ENCODE peak calls at places on chromosomes 1 and 21, in five cellular contexts. One of them, this sample, is unnamed. For H3K4me1, the result is how much of the 10 kb centered on the place peaks cover.

GRCh38 chr1:21914880-21915640 is 22.1 kb downstream of the HSPG2 start:
- DNase-seq in endothelial cell of umbilical vein: peak
- DNase-seq in fibroblast of lung: peak
- DNase-seq in mesenchymal stem cell: peak
- DNase-seq in H1: no peak
- DNase-seq in this sample: no peak

GRCh38 chr21:42652527-42653491 is 612 bp upstream of the PDE9A start:
- DNase-seq in fibroblast of lung: peak
- DNase-seq in mesenchymal stem cell: peak
- DNase-seq in endothelial cell of umbilical vein: peak
- DNase-seq in H1: no peak
- DNase-seq in this sample: no peak

GRCh38 chr1:224763126-224763764 is 147.1 kb downstream of the CNIH3 start:
- DNase-seq in mesenchymal stem cell: no peak
- DNase-seq in fibroblast of lung: no peak
- DNase-seq in H1: no peak
- DNase-seq in endothelial cell of umbilical vein: no peak
- DNase-seq in this sample: no peak

GRCh38 chr1:156104861-156105546 is 9.5 kb upstream of the LMNA start:
- DNase-seq in endothelial cell of umbilical vein: peak
- DNase-seq in H1: no peak
- DNase-seq in mesenchymal stem cell: peak
- DNase-seq in fibroblast of lung: peak
- DNase-seq in this sample: peak

GRCh38 chr1:156652131-156652991 is 10.4 kb downstream of the BCAN start:
- DNase-seq in fibroblast of lung: peak
- DNase-seq in mesenchymal stem cell: peak
- DNase-seq in H1: no peak
- DNase-seq in endothelial cell of umbilical vein: peak
- DNase-seq in this sample: peak

GRCh38 chr21:34219334-34220020 is 144.3 kb upstream of the KCNE2 start:
- DNase-seq in H1: no peak
- DNase-seq in endothelial cell of umbilical vein: no peak
- DNase-seq in fibroblast of lung: no peak
- DNase-seq in mesenchymal stem cell: no peak
- DNase-seq in this sample: no peak

GRCh38 chr1:117556976-117557375 is 48.9 kb upstream of the TENT5C start:
- DNase-seq in mesenchymal stem cell: no peak
- DNase-seq in endothelial cell of umbilical vein: no peak
- DNase-seq in H1: no peak
- DNase-seq in fibroblast of lung: no peak
- DNase-seq in this sample: no peak

GRCh38 chr1:47436979-47437517 is 796 bp upstream of the FOXD2 start:
- DNase-seq in mesenchymal stem cell: peak
- DNase-seq in fibroblast of lung: peak
- DNase-seq in endothelial cell of umbilical vein: peak
- DNase-seq in H1: no peak
- DNase-seq in this sample: peak

GRCh38 chr1:21020151-21020550 is 156.5 kb downstream of the EIF4G3 start:
- DNase-seq in H1: no peak
- DNase-seq in mesenchymal stem cell: peak
- DNase-seq in fibroblast of lung: no peak
- DNase-seq in endothelial cell of umbilical vein: no peak
- DNase-seq in this sample: no peak

GRCh38 chr1:44642255-44642654 is 32.0 kb downstream of the TMEM53 start:
- DNase-seq in fibroblast of lung: no peak
- DNase-seq in endothelial cell of umbilical vein: no peak
- DNase-seq in mesenchymal stem cell: no peak
- DNase-seq in H1: no peak
- DNase-seq in this sample: no peak

GRCh38 chr1:234613992-234614584 is 4.1 kb upstream of the IRF2BP2 start:
- DNase-seq in H1: no peak
- DNase-seq in endothelial cell of umbilical vein: peak
- DNase-seq in mesenchymal stem cell: no peak
- DNase-seq in fibroblast of lung: peak
- DNase-seq in this sample: peak

GRCh38 chr1:231810415-231810814 is 183.8 kb downstream of the DISC1 start:
- DNase-seq in endothelial cell of umbilical vein: no peak
- DNase-seq in fibroblast of lung: no peak
- DNase-seq in H1: no peak
- DNase-seq in mesenchymal stem cell: no peak
- DNase-seq in this sample: no peak

GRCh38 chr21:41931041-41931451 is 22.8 kb downstream of the C2CD2 start:
- DNase-seq in endothelial cell of umbilical vein: no peak
- DNase-seq in fibroblast of lung: no peak
- DNase-seq in H1: no peak
- DNase-seq in mesenchymal stem cell: peak
- DNase-seq in this sample: no peak

GRCh38 chr1:86754265-86754974 is 50.0 kb downstream of the SH3GLB1 start:
- DNase-seq in fibroblast of lung: no peak
- DNase-seq in H1: no peak
- DNase-seq in mesenchymal stem cell: no peak
- DNase-seq in endothelial cell of umbilical vein: no peak
- DNase-seq in this sample: no peak

GRCh38 chr1:77900687-77901293 is 12.4 kb downstream of the NEXN start:
- DNase-seq in endothelial cell of umbilical vein: peak
- DNase-seq in fibroblast of lung: peak
- DNase-seq in mesenchymal stem cell: peak
- DNase-seq in H1: peak
- DNase-seq in this sample: peak

GRCh38 chr1:156865865-156866678 is 5.4 kb downstream of the NTRK1 start:
- DNase-seq in endothelial cell of umbilical vein: no peak
- DNase-seq in H1: no peak
- DNase-seq in mesenchymal stem cell: no peak
- DNase-seq in fibroblast of lung: no peak
- DNase-seq in this sample: no peak

GRCh38 chr1:28122183-28122582 is 33.8 kb upstream of the EYA3 start:
- DNase-seq in H1: no peak
- DNase-seq in mesenchymal stem cell: no peak
- DNase-seq in fibroblast of lung: no peak
- DNase-seq in endothelial cell of umbilical vein: no peak
- DNase-seq in this sample: peak

GRCh38 chr1:41672641-41673313 is 188.3 kb upstream of the EDN2 start:
- DNase-seq in endothelial cell of umbilical vein: no peak
- DNase-seq in mesenchymal stem cell: no peak
- DNase-seq in H1: no peak
- DNase-seq in fibroblast of lung: peak
- DNase-seq in this sample: peak

GRCh38 chr1:88276158-88276557 is 407.9 kb upstream of the PKN2 start:
- DNase-seq in endothelial cell of umbilical vein: peak
- DNase-seq in fibroblast of lung: peak
- DNase-seq in mesenchymal stem cell: no peak
- DNase-seq in H1: no peak
- DNase-seq in this sample: peak

GRCh38 chr1:3423245-3423829 is 31.1 kb upstream of the ARHGEF16 start:
- DNase-seq in fibroblast of lung: no peak
- DNase-seq in H1: no peak
- DNase-seq in mesenchymal stem cell: no peak
- DNase-seq in endothelial cell of umbilical vein: no peak
- DNase-seq in this sample: no peak
- H3K9ac ChIP-seq in fibroblast of lung: no peak
- H3K9ac ChIP-seq in H1: no peak
- H3K9ac ChIP-seq in mesenchymal stem cell: no peak
- H3K9ac ChIP-seq in endothelial cell of umbilical vein: no peak
- H3K9ac ChIP-seq in this sample: no peak

GRCh38 chr1:70204139-70204538 is 1.2 kb downstream of the LRRC40 start:
- DNase-seq in H1: no peak
- DNase-seq in endothelial cell of umbilical vein: no peak
- DNase-seq in mesenchymal stem cell: no peak
- DNase-seq in fibroblast of lung: no peak
- DNase-seq in this sample: no peak
- H3K4me1 ChIP-seq in H1: under half
- H3K4me1 ChIP-seq in endothelial cell of umbilical vein: under half
- H3K4me1 ChIP-seq in mesenchymal stem cell: under half
- H3K4me1 ChIP-seq in fibroblast of lung: under half
- H3K4me1 ChIP-seq in this sample: under half

DNA sequence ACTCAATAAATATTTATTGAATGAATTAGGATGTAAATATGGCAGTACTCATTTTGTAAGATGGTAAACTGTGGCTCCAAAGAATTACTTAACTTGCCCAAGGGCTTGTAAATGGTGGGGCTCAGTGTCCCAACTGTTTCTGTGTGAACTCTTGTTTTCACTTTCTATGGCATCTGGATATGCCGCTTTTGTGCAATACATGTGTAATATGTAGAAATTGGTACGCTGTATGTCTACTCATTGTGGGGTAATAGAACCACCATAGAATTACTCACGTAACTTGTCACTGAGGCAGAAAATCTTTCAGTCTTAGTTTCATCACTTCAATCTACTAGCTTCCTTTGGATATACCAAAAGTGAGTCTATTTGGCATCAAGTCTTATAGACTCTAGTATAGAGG is 977 bp downstream of the PRPF3 start:
- DNase-seq in fibroblast of lung: peak
- DNase-seq in mesenchymal stem cell: peak
- DNase-seq in endothelial cell of umbilical vein: no peak
- DNase-seq in H1: no peak
- DNase-seq in this sample: peak
- H3K9ac ChIP-seq in fibroblast of lung: no peak
- H3K9ac ChIP-seq in mesenchymal stem cell: peak
- H3K9ac ChIP-seq in endothelial cell of umbilical vein: peak
- H3K9ac ChIP-seq in H1: no peak
- H3K9ac ChIP-seq in this sample: peak

DNA sequence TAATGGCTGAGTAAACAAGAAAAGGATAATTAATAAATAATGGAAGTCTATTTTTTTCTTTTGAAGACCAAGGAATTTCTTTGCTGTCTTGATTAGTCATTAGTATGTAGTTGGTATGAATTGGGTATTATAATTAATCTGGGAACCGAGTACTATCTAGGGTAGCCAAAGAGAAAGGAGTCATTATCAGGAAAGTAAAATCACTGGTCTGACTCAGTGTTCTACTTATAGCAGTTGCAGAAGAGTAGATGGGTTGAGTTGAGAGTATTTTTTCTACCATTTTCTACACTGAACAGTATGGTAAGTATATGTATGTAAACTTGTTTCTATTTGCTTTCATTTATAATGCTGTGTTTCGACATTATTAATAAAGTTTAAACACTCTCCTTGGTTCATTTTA is 26.6 kb downstream of the CDC14A start:
- DNase-seq in H1: no peak
- DNase-seq in fibroblast of lung: no peak
- DNase-seq in endothelial cell of umbilical vein: no peak
- DNase-seq in mesenchymal stem cell: no peak
- DNase-seq in this sample: no peak
- H3K4me1 ChIP-seq in H1: under half
- H3K4me1 ChIP-seq in fibroblast of lung: under half
- H3K4me1 ChIP-seq in endothelial cell of umbilical vein: under half
- H3K4me1 ChIP-seq in mesenchymal stem cell: under half
- H3K4me1 ChIP-seq in this sample: under half

DNA sequence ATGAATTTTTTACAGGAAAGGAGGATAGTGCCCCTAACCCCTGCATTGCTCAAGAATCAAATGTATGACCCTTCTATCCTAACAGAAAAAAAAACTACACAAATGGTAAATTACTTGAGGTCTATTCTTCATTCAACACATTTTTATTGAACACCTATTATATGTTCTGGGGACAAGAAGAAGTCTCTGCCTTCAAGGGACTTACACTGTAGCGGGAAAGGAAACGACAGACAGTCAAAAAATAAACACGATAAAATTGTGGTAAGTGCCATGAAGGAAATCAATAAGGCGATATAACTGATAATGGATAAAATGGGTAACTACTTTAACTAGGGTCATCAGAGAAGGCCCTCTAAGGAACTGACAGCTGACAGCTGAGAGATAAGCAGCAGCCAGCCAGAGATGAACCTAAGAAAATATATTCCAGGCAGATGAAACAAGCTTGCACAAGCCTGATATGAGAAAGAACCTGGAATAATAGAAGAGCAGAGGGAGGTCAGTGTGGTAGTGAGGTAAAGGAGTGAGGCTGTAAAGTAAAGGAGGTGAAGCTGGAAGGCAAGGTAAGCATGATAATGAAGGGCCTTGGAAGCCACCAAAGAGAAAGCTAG is 66.4 kb downstream of the PHTF1 start:
- DNase-seq in H1: no peak
- DNase-seq in fibroblast of lung: no peak
- DNase-seq in mesenchymal stem cell: no peak
- DNase-seq in endothelial cell of umbilical vein: no peak
- DNase-seq in this sample: no peak
- H3K9ac ChIP-seq in H1: no peak
- H3K9ac ChIP-seq in fibroblast of lung: no peak
- H3K9ac ChIP-seq in mesenchymal stem cell: no peak
- H3K9ac ChIP-seq in endothelial cell of umbilical vein: no peak
- H3K9ac ChIP-seq in this sample: no peak

GRCh38 chr1:31507676-31508530 is 68.4 kb upstream of the TINAGL1 start:
- DNase-seq in H1: no peak
- DNase-seq in endothelial cell of umbilical vein: no peak
- DNase-seq in mesenchymal stem cell: no peak
- DNase-seq in fibroblast of lung: no peak
- DNase-seq in this sample: no peak

GRCh38 chr1:31509124-31510072 is 66.9 kb upstream of the TINAGL1 start:
- DNase-seq in fibroblast of lung: no peak
- DNase-seq in H1: no peak
- DNase-seq in mesenchymal stem cell: no peak
- DNase-seq in endothelial cell of umbilical vein: no peak
- DNase-seq in this sample: no peak

GRCh38 chr1:31510304-31510703 is 66.0 kb upstream of the TINAGL1 start:
- DNase-seq in H1: no peak
- DNase-seq in endothelial cell of umbilical vein: no peak
- DNase-seq in fibroblast of lung: no peak
- DNase-seq in mesenchymal stem cell: no peak
- DNase-seq in this sample: no peak

GRCh38 chr1:31505884-31506497 is 70.3 kb upstream of the TINAGL1 start:
- DNase-seq in endothelial cell of umbilical vein: no peak
- DNase-seq in H1: no peak
- DNase-seq in fibroblast of lung: peak
- DNase-seq in mesenchymal stem cell: peak
- DNase-seq in this sample: peak

DNA sequence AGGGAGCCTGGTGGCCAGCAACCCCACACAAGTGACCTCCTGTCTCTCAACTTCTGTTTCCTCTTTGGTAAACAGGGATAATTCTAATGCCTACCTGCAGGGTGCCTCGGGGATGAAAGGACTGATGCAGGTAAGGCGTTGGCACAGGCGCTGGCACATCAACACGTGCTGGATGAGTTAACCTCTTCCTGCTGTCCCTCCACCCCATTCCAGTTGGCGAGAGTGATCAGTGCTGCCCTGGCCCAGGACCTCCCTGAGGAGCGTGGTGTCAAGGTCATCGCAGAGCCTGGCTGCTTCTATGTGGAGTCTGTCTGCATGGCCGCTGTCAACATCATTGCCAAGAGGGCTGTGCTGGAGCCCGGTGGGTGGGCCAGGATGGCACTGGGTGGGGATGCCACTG is 69.1 kb upstream of the TINAGL1 start:
- DNase-seq in H1: no peak
- DNase-seq in endothelial cell of umbilical vein: no peak
- DNase-seq in mesenchymal stem cell: no peak
- DNase-seq in fibroblast of lung: no peak
- DNase-seq in this sample: no peak
- H3K4me1 ChIP-seq in H1: under half
- H3K4me1 ChIP-seq in endothelial cell of umbilical vein: under half
- H3K4me1 ChIP-seq in mesenchymal stem cell: under half
- H3K4me1 ChIP-seq in fibroblast of lung: under half
- H3K4me1 ChIP-seq in this sample: under half

GRCh38 chr21:26405735-26406361 is 167.2 kb downstream of the CYYR1 start:
- DNase-seq in endothelial cell of umbilical vein: peak
- DNase-seq in fibroblast of lung: peak
- DNase-seq in mesenchymal stem cell: peak
- DNase-seq in H1: no peak
- DNase-seq in this sample: peak
- H3K9ac ChIP-seq in endothelial cell of umbilical vein: no peak
- H3K9ac ChIP-seq in fibroblast of lung: no peak
- H3K9ac ChIP-seq in mesenchymal stem cell: peak
- H3K9ac ChIP-seq in H1: no peak
- H3K9ac ChIP-seq in this sample: no peak

This sample was measured in adipocyte.